ENCODE peak calls at places on chromosomes 13 and 19, in five cellular contexts. One of them, this sample, is unnamed.

GRCh38 chr19:801861-802496 is 4.7 kb downstream of the PTBP1 start:
- DNase-seq in stimulated activated CD4-positive, alpha-beta T cell treated with anti-CD3 and anti-CD28 coated beads, TNF-alpha, amount 100 ng/mL, for 24 hours: no peak
- DNase-seq in activated naive CD8-positive, alpha-beta T cell treated with anti-CD3 and anti-CD28 coated beads, Interleukin-2, amount 50 U/mL, for 24 hours: no peak
- DNase-seq in tibial artery: no peak
- DNase-seq in mucosa of descending colon: peak
- DNase-seq in this sample: no peak

GRCh38 chr13:112102243-112102642 is 35.3 kb downstream of the SOX1 start:
- DNase-seq in tibial artery: peak
- DNase-seq in activated naive CD8-positive, alpha-beta T cell treated with anti-CD3 and anti-CD28 coated beads, Interleukin-2, amount 50 U/mL, for 24 hours: no peak
- DNase-seq in mucosa of descending colon: no peak
- DNase-seq in stimulated activated CD4-positive, alpha-beta T cell treated with anti-CD3 and anti-CD28 coated beads, TNF-alpha, amount 100 ng/mL, for 24 hours: no peak
- DNase-seq in this sample: no peak

GRCh38 chr13:71864981-71865857 is 1.8 kb downstream of the DACH1 start:
- DNase-seq in tibial artery: no peak
- DNase-seq in activated naive CD8-positive, alpha-beta T cell treated with anti-CD3 and anti-CD28 coated beads, Interleukin-2, amount 50 U/mL, for 24 hours: peak
- DNase-seq in mucosa of descending colon: peak
- DNase-seq in stimulated activated CD4-positive, alpha-beta T cell treated with anti-CD3 and anti-CD28 coated beads, TNF-alpha, amount 100 ng/mL, for 24 hours: no peak
- DNase-seq in this sample: no peak

GRCh38 chr19:2212861-2213711 is 23.0 kb downstream of the PLEKHJ1 start:
- DNase-seq in stimulated activated CD4-positive, alpha-beta T cell treated with anti-CD3 and anti-CD28 coated beads, TNF-alpha, amount 100 ng/mL, for 24 hours: no peak
- DNase-seq in activated naive CD8-positive, alpha-beta T cell treated with anti-CD3 and anti-CD28 coated beads, Interleukin-2, amount 50 U/mL, for 24 hours: no peak
- DNase-seq in tibial artery: no peak
- DNase-seq in mucosa of descending colon: peak
- DNase-seq in this sample: no peak

GRCh38 chr19:1068111-1069001 is 1.4 kb downstream of the ARHGAP45 start:
- DNase-seq in activated naive CD8-positive, alpha-beta T cell treated with anti-CD3 and anti-CD28 coated beads, Interleukin-2, amount 50 U/mL, for 24 hours: peak
- DNase-seq in stimulated activated CD4-positive, alpha-beta T cell treated with anti-CD3 and anti-CD28 coated beads, TNF-alpha, amount 100 ng/mL, for 24 hours: no peak
- DNase-seq in mucosa of descending colon: peak
- DNase-seq in tibial artery: no peak
- DNase-seq in this sample: peak

GRCh38 chr13:111860161-111860560 is 206.8 kb upstream of the SOX1 start:
- DNase-seq in activated naive CD8-positive, alpha-beta T cell treated with anti-CD3 and anti-CD28 coated beads, Interleukin-2, amount 50 U/mL, for 24 hours: no peak
- DNase-seq in stimulated activated CD4-positive, alpha-beta T cell treated with anti-CD3 and anti-CD28 coated beads, TNF-alpha, amount 100 ng/mL, for 24 hours: no peak
- DNase-seq in mucosa of descending colon: no peak
- DNase-seq in tibial artery: no peak
- DNase-seq in this sample: no peak

GRCh38 chr13:49374585-49375290 is 69.1 kb downstream of the CAB39L start:
- DNase-seq in tibial artery: no peak
- DNase-seq in stimulated activated CD4-positive, alpha-beta T cell treated with anti-CD3 and anti-CD28 coated beads, TNF-alpha, amount 100 ng/mL, for 24 hours: no peak
- DNase-seq in mucosa of descending colon: no peak
- DNase-seq in activated naive CD8-positive, alpha-beta T cell treated with anti-CD3 and anti-CD28 coated beads, Interleukin-2, amount 50 U/mL, for 24 hours: no peak
- DNase-seq in this sample: no peak

GRCh38 chr19:55131421-55131820 is 14.0 kb upstream of the PPP1R12C start:
- DNase-seq in tibial artery: no peak
- DNase-seq in activated naive CD8-positive, alpha-beta T cell treated with anti-CD3 and anti-CD28 coated beads, Interleukin-2, amount 50 U/mL, for 24 hours: no peak
- DNase-seq in mucosa of descending colon: no peak
- DNase-seq in stimulated activated CD4-positive, alpha-beta T cell treated with anti-CD3 and anti-CD28 coated beads, TNF-alpha, amount 100 ng/mL, for 24 hours: no peak
- DNase-seq in this sample: no peak

GRCh38 chr19:17246681-17247425 is 1.1 kb upstream of the NR2F6 start:
- DNase-seq in stimulated activated CD4-positive, alpha-beta T cell treated with anti-CD3 and anti-CD28 coated beads, TNF-alpha, amount 100 ng/mL, for 24 hours: no peak
- DNase-seq in activated naive CD8-positive, alpha-beta T cell treated with anti-CD3 and anti-CD28 coated beads, Interleukin-2, amount 50 U/mL, for 24 hours: no peak
- DNase-seq in mucosa of descending colon: peak
- DNase-seq in tibial artery: no peak
- DNase-seq in this sample: no peak

GRCh38 chr13:63882052-63882451 is 2466.4 kb upstream of the PCDH20 start:
- DNase-seq in mucosa of descending colon: no peak
- DNase-seq in stimulated activated CD4-positive, alpha-beta T cell treated with anti-CD3 and anti-CD28 coated beads, TNF-alpha, amount 100 ng/mL, for 24 hours: no peak
- DNase-seq in activated naive CD8-positive, alpha-beta T cell treated with anti-CD3 and anti-CD28 coated beads, Interleukin-2, amount 50 U/mL, for 24 hours: no peak
- DNase-seq in tibial artery: no peak
- DNase-seq in this sample: no peak

GRCh38 chr13:78689011-78689410 is 30.1 kb upstream of the OBI1 start:
- DNase-seq in tibial artery: no peak
- DNase-seq in activated naive CD8-positive, alpha-beta T cell treated with anti-CD3 and anti-CD28 coated beads, Interleukin-2, amount 50 U/mL, for 24 hours: no peak
- DNase-seq in stimulated activated CD4-positive, alpha-beta T cell treated with anti-CD3 and anti-CD28 coated beads, TNF-alpha, amount 100 ng/mL, for 24 hours: no peak
- DNase-seq in mucosa of descending colon: no peak
- DNase-seq in this sample: no peak

GRCh38 chr19:33373701-33374405 is at the start of gene CEBPG:
- DNase-seq in tibial artery: peak
- DNase-seq in mucosa of descending colon: peak
- DNase-seq in activated naive CD8-positive, alpha-beta T cell treated with anti-CD3 and anti-CD28 coated beads, Interleukin-2, amount 50 U/mL, for 24 hours: peak
- DNase-seq in stimulated activated CD4-positive, alpha-beta T cell treated with anti-CD3 and anti-CD28 coated beads, TNF-alpha, amount 100 ng/mL, for 24 hours: peak
- DNase-seq in this sample: peak

GRCh38 chr13:38473305-38473704 is 123.7 kb downstream of the UFM1 start:
- DNase-seq in mucosa of descending colon: no peak
- DNase-seq in tibial artery: no peak
- DNase-seq in activated naive CD8-positive, alpha-beta T cell treated with anti-CD3 and anti-CD28 coated beads, Interleukin-2, amount 50 U/mL, for 24 hours: no peak
- DNase-seq in stimulated activated CD4-positive, alpha-beta T cell treated with anti-CD3 and anti-CD28 coated beads, TNF-alpha, amount 100 ng/mL, for 24 hours: no peak
- DNase-seq in this sample: no peak

GRCh38 chr13:35888327-35888940 is 242.7 kb downstream of the DCLK1 start:
- DNase-seq in activated naive CD8-positive, alpha-beta T cell treated with anti-CD3 and anti-CD28 coated beads, Interleukin-2, amount 50 U/mL, for 24 hours: no peak
- DNase-seq in mucosa of descending colon: no peak
- DNase-seq in stimulated activated CD4-positive, alpha-beta T cell treated with anti-CD3 and anti-CD28 coated beads, TNF-alpha, amount 100 ng/mL, for 24 hours: no peak
- DNase-seq in tibial artery: no peak
- DNase-seq in this sample: no peak

GRCh38 chr19:32876919-32877285 is 7.3 kb upstream of the SLC7A9 start:
- DNase-seq in activated naive CD8-positive, alpha-beta T cell treated with anti-CD3 and anti-CD28 coated beads, Interleukin-2, amount 50 U/mL, for 24 hours: no peak
- DNase-seq in mucosa of descending colon: peak
- DNase-seq in tibial artery: no peak
- DNase-seq in stimulated activated CD4-positive, alpha-beta T cell treated with anti-CD3 and anti-CD28 coated beads, TNF-alpha, amount 100 ng/mL, for 24 hours: no peak
- DNase-seq in this sample: no peak

GRCh38 chr13:30908416-30908980 is 2.4 kb downstream of the MEDAG start:
- DNase-seq in tibial artery: peak
- DNase-seq in mucosa of descending colon: no peak
- DNase-seq in activated naive CD8-positive, alpha-beta T cell treated with anti-CD3 and anti-CD28 coated beads, Interleukin-2, amount 50 U/mL, for 24 hours: no peak
- DNase-seq in stimulated activated CD4-positive, alpha-beta T cell treated with anti-CD3 and anti-CD28 coated beads, TNF-alpha, amount 100 ng/mL, for 24 hours: no peak
- DNase-seq in this sample: no peak

GRCh38 chr13:113425931-113426590 is 27.2 kb downstream of the ADPRHL1 start:
- DNase-seq in tibial artery: no peak
- DNase-seq in mucosa of descending colon: no peak
- DNase-seq in activated naive CD8-positive, alpha-beta T cell treated with anti-CD3 and anti-CD28 coated beads, Interleukin-2, amount 50 U/mL, for 24 hours: no peak
- DNase-seq in stimulated activated CD4-positive, alpha-beta T cell treated with anti-CD3 and anti-CD28 coated beads, TNF-alpha, amount 100 ng/mL, for 24 hours: no peak
- DNase-seq in this sample: peak

GRCh38 chr13:111503905-111504695 is 183.7 kb downstream of the TEX29 start:
- DNase-seq in stimulated activated CD4-positive, alpha-beta T cell treated with anti-CD3 and anti-CD28 coated beads, TNF-alpha, amount 100 ng/mL, for 24 hours: no peak
- DNase-seq in activated naive CD8-positive, alpha-beta T cell treated with anti-CD3 and anti-CD28 coated beads, Interleukin-2, amount 50 U/mL, for 24 hours: no peak
- DNase-seq in tibial artery: no peak
- DNase-seq in mucosa of descending colon: no peak
- DNase-seq in this sample: no peak

GRCh38 chr19:41478171-41478570 is 35.2 kb downstream of the ERICH4 start:
- DNase-seq in mucosa of descending colon: no peak
- DNase-seq in activated naive CD8-positive, alpha-beta T cell treated with anti-CD3 and anti-CD28 coated beads, Interleukin-2, amount 50 U/mL, for 24 hours: no peak
- DNase-seq in tibial artery: no peak
- DNase-seq in stimulated activated CD4-positive, alpha-beta T cell treated with anti-CD3 and anti-CD28 coated beads, TNF-alpha, amount 100 ng/mL, for 24 hours: no peak
- DNase-seq in this sample: no peak

GRCh38 chr13:50670847-50671542 is 172.5 kb downstream of the DLEU7 start:
- DNase-seq in mucosa of descending colon: no peak
- DNase-seq in activated naive CD8-positive, alpha-beta T cell treated with anti-CD3 and anti-CD28 coated beads, Interleukin-2, amount 50 U/mL, for 24 hours: no peak
- DNase-seq in tibial artery: no peak
- DNase-seq in stimulated activated CD4-positive, alpha-beta T cell treated with anti-CD3 and anti-CD28 coated beads, TNF-alpha, amount 100 ng/mL, for 24 hours: no peak
- DNase-seq in this sample: no peak

GRCh38 chr13:37173214-37173613 is 67.8 kb upstream of the CSNK1A1L start:
- DNase-seq in stimulated activated CD4-positive, alpha-beta T cell treated with anti-CD3 and anti-CD28 coated beads, TNF-alpha, amount 100 ng/mL, for 24 hours: no peak
- DNase-seq in activated naive CD8-positive, alpha-beta T cell treated with anti-CD3 and anti-CD28 coated beads, Interleukin-2, amount 50 U/mL, for 24 hours: no peak
- DNase-seq in tibial artery: no peak
- DNase-seq in mucosa of descending colon: no peak
- DNase-seq in this sample: no peak

GRCh38 chr19:38665950-38666661 is 18.7 kb downstream of the ACTN4 start:
- DNase-seq in mucosa of descending colon: peak
- DNase-seq in stimulated activated CD4-positive, alpha-beta T cell treated with anti-CD3 and anti-CD28 coated beads, TNF-alpha, amount 100 ng/mL, for 24 hours: no peak
- DNase-seq in tibial artery: peak
- DNase-seq in activated naive CD8-positive, alpha-beta T cell treated with anti-CD3 and anti-CD28 coated beads, Interleukin-2, amount 50 U/mL, for 24 hours: no peak
- DNase-seq in this sample: no peak

GRCh38 chr13:95002126-95002525 is 289.8 kb upstream of the SOX21 start:
- DNase-seq in stimulated activated CD4-positive, alpha-beta T cell treated with anti-CD3 and anti-CD28 coated beads, TNF-alpha, amount 100 ng/mL, for 24 hours: no peak
- DNase-seq in activated naive CD8-positive, alpha-beta T cell treated with anti-CD3 and anti-CD28 coated beads, Interleukin-2, amount 50 U/mL, for 24 hours: no peak
- DNase-seq in tibial artery: no peak
- DNase-seq in mucosa of descending colon: no peak
- DNase-seq in this sample: no peak

GRCh38 chr13:106369091-106369490 is 166.4 kb downstream of the EFNB2 start:
- DNase-seq in activated naive CD8-positive, alpha-beta T cell treated with anti-CD3 and anti-CD28 coated beads, Interleukin-2, amount 50 U/mL, for 24 hours: no peak
- DNase-seq in mucosa of descending colon: no peak
- DNase-seq in stimulated activated CD4-positive, alpha-beta T cell treated with anti-CD3 and anti-CD28 coated beads, TNF-alpha, amount 100 ng/mL, for 24 hours: no peak
- DNase-seq in tibial artery: no peak
- DNase-seq in this sample: no peak

GRCh38 chr19:38691938-38692457 is 44.5 kb downstream of the ACTN4 start:
- DNase-seq in stimulated activated CD4-positive, alpha-beta T cell treated with anti-CD3 and anti-CD28 coated beads, TNF-alpha, amount 100 ng/mL, for 24 hours: no peak
- DNase-seq in tibial artery: peak
- DNase-seq in activated naive CD8-positive, alpha-beta T cell treated with anti-CD3 and anti-CD28 coated beads, Interleukin-2, amount 50 U/mL, for 24 hours: no peak
- DNase-seq in mucosa of descending colon: no peak
- DNase-seq in this sample: peak

GRCh38 chr13:98541211-98541610 is 35.7 kb downstream of the STK24 start:
- DNase-seq in stimulated activated CD4-positive, alpha-beta T cell treated with anti-CD3 and anti-CD28 coated beads, TNF-alpha, amount 100 ng/mL, for 24 hours: no peak
- DNase-seq in activated naive CD8-positive, alpha-beta T cell treated with anti-CD3 and anti-CD28 coated beads, Interleukin-2, amount 50 U/mL, for 24 hours: no peak
- DNase-seq in tibial artery: peak
- DNase-seq in mucosa of descending colon: no peak
- DNase-seq in this sample: no peak

GRCh38 chr13:112888238-112889111 is 80.5 kb upstream of the MCF2L start:
- DNase-seq in mucosa of descending colon: no peak
- DNase-seq in stimulated activated CD4-positive, alpha-beta T cell treated with anti-CD3 and anti-CD28 coated beads, TNF-alpha, amount 100 ng/mL, for 24 hours: no peak
- DNase-seq in tibial artery: no peak
- DNase-seq in activated naive CD8-positive, alpha-beta T cell treated with anti-CD3 and anti-CD28 coated beads, Interleukin-2, amount 50 U/mL, for 24 hours: no peak
- DNase-seq in this sample: no peak

GRCh38 chr19:8080832-8081231 is 28.3 kb downstream of the CCL25 start:
- DNase-seq in activated naive CD8-positive, alpha-beta T cell treated with anti-CD3 and anti-CD28 coated beads, Interleukin-2, amount 50 U/mL, for 24 hours: no peak
- DNase-seq in mucosa of descending colon: no peak
- DNase-seq in tibial artery: no peak
- DNase-seq in stimulated activated CD4-positive, alpha-beta T cell treated with anti-CD3 and anti-CD28 coated beads, TNF-alpha, amount 100 ng/mL, for 24 hours: no peak
- DNase-seq in this sample: no peak

GRCh38 chr13:36447501-36447900 is 15.2 kb downstream of the CCNA1 start:
- DNase-seq in stimulated activated CD4-positive, alpha-beta T cell treated with anti-CD3 and anti-CD28 coated beads, TNF-alpha, amount 100 ng/mL, for 24 hours: no peak
- DNase-seq in mucosa of descending colon: no peak
- DNase-seq in activated naive CD8-positive, alpha-beta T cell treated with anti-CD3 and anti-CD28 coated beads, Interleukin-2, amount 50 U/mL, for 24 hours: no peak
- DNase-seq in tibial artery: no peak
- DNase-seq in this sample: no peak

GRCh38 chr13:50379584-50379983 is 364.3 kb downstream of the KCNRG start:
- DNase-seq in stimulated activated CD4-positive, alpha-beta T cell treated with anti-CD3 and anti-CD28 coated beads, TNF-alpha, amount 100 ng/mL, for 24 hours: no peak
- DNase-seq in mucosa of descending colon: no peak
- DNase-seq in activated naive CD8-positive, alpha-beta T cell treated with anti-CD3 and anti-CD28 coated beads, Interleukin-2, amount 50 U/mL, for 24 hours: no peak
- DNase-seq in tibial artery: no peak
- DNase-seq in this sample: no peak

GRCh38 chr13:44273991-44274810 is 99.4 kb upstream of the SERP2 start:
- DNase-seq in stimulated activated CD4-positive, alpha-beta T cell treated with anti-CD3 and anti-CD28 coated beads, TNF-alpha, amount 100 ng/mL, for 24 hours: no peak
- DNase-seq in activated naive CD8-positive, alpha-beta T cell treated with anti-CD3 and anti-CD28 coated beads, Interleukin-2, amount 50 U/mL, for 24 hours: no peak
- DNase-seq in mucosa of descending colon: peak
- DNase-seq in tibial artery: no peak
- DNase-seq in this sample: no peak

GRCh38 chr19:20470345-20471119 is 95.0 kb downstream of the ZNF737 start:
- DNase-seq in tibial artery: no peak
- DNase-seq in stimulated activated CD4-positive, alpha-beta T cell treated with anti-CD3 and anti-CD28 coated beads, TNF-alpha, amount 100 ng/mL, for 24 hours: no peak
- DNase-seq in activated naive CD8-positive, alpha-beta T cell treated with anti-CD3 and anti-CD28 coated beads, Interleukin-2, amount 50 U/mL, for 24 hours: no peak
- DNase-seq in mucosa of descending colon: no peak
- DNase-seq in this sample: peak

GRCh38 chr13:79409828-79410227 is 3.8 kb upstream of the RBM26 start:
- DNase-seq in activated naive CD8-positive, alpha-beta T cell treated with anti-CD3 and anti-CD28 coated beads, Interleukin-2, amount 50 U/mL, for 24 hours: no peak
- DNase-seq in stimulated activated CD4-positive, alpha-beta T cell treated with anti-CD3 and anti-CD28 coated beads, TNF-alpha, amount 100 ng/mL, for 24 hours: no peak
- DNase-seq in mucosa of descending colon: no peak
- DNase-seq in tibial artery: no peak
- DNase-seq in this sample: no peak

GRCh38 chr13:113916330-113916815 is 52.5 kb upstream of the GAS6 start:
- DNase-seq in tibial artery: no peak
- DNase-seq in activated naive CD8-positive, alpha-beta T cell treated with anti-CD3 and anti-CD28 coated beads, Interleukin-2, amount 50 U/mL, for 24 hours: no peak
- DNase-seq in stimulated activated CD4-positive, alpha-beta T cell treated with anti-CD3 and anti-CD28 coated beads, TNF-alpha, amount 100 ng/mL, for 24 hours: no peak
- DNase-seq in mucosa of descending colon: no peak
- DNase-seq in this sample: no peak

GRCh38 chr19:33309826-33310225 is 7.5 kb upstream of the CEBPA start:
- DNase-seq in mucosa of descending colon: peak
- DNase-seq in tibial artery: no peak
- DNase-seq in stimulated activated CD4-positive, alpha-beta T cell treated with anti-CD3 and anti-CD28 coated beads, TNF-alpha, amount 100 ng/mL, for 24 hours: no peak
- DNase-seq in activated naive CD8-positive, alpha-beta T cell treated with anti-CD3 and anti-CD28 coated beads, Interleukin-2, amount 50 U/mL, for 24 hours: no peak
- DNase-seq in this sample: peak